ENCODE peak calls at places on chromosomes 3 and 15, in six cellular contexts. C is neural progenitor cell, N is sigmoid colon, W is colonic mucosa, H is transverse colon, X is upper lobe of right lung. A is an unnamed sample.

GRCh38 chr15:39699531-39700110 is 83.0 kb downstream of the FSIP1 start:
- DNase-seq in H (no peak), C (no peak), N (no peak), W (no peak), X (no peak), A (no peak)

GRCh38 chr15:78811124-78811824 is at the start of gene ADAMTS7:
- DNase-seq in C (peak), N (peak), X (peak), H (peak), W (peak), A (peak)

GRCh38 chr15:73803806-73804205 is 50.7 kb upstream of the INSYN1 start:
- DNase-seq in C (no peak), H (no peak), W (no peak), N (no peak), X (no peak), A (no peak)

GRCh38 chr15:60917469-60918130 is 311.5 kb downstream of the RORA start:
- DNase-seq in H (peak), X (no peak), C (no peak), W (peak), N (peak), A (no peak)

GRCh38 chr3:8984081-8984480 is 20.8 kb upstream of the RAD18 start:
- DNase-seq in X (no peak), W (no peak), N (no peak), H (no peak), C (no peak), A (no peak)

GRCh38 chr3:151838574-151839312 is 24.8 kb downstream of the AADAC start:
- DNase-seq in C (peak), W (peak), X (no peak), H (peak), N (peak), A (no peak)

GRCh38 chr15:90211440-90212168 is 10.5 kb downstream of the SEMA4B start:
- DNase-seq in C (no peak), H (peak), W (peak), X (no peak), N (no peak), A (no peak)

GRCh38 chr15:31371520-31372240 is 45.0 kb downstream of the KLF13 start:
- DNase-seq in X (no peak), W (no peak), H (no peak), N (no peak), C (no peak), A (no peak)

GRCh38 chr15:77905301-77905920 is 172.1 kb downstream of the TBC1D2B start:
- DNase-seq in N (peak), H (no peak), W (no peak), C (no peak), X (peak), A (peak)

GRCh38 chr3:178419078-178419477 is 117.2 kb upstream of the KCNMB2 start:
- DNase-seq in W (no peak), H (no peak), X (no peak), N (no peak), C (no peak), A (no peak)

GRCh38 chr3:158074591-158074990 is 31.6 kb downstream of the SHOX2 start:
- DNase-seq in X (no peak), W (no peak), N (no peak), C (no peak), H (no peak), A (no peak)

GRCh38 chr3:16978234-16978920 is 93.6 kb downstream of the PLCL2 start:
- DNase-seq in W (no peak), H (no peak), N (no peak), C (no peak), X (no peak), A (no peak)

GRCh38 chr3:160860346-160860745 is 104.3 kb downstream of the PPM1L start:
- DNase-seq in X (no peak), H (no peak), N (no peak), W (no peak), C (no peak), A (no peak)

GRCh38 chr3:112089956-112090898 is 4.0 kb downstream of the C3orf52 start:
- DNase-seq in W (peak), C (no peak), N (no peak), H (no peak), X (no peak), A (no peak)

GRCh38 chr3:182794455-182794773 is 1.1 kb downstream of the ATP11B start:
- DNase-seq in C (no peak), H (no peak), W (no peak), X (no peak), N (no peak), A (no peak)

GRCh38 chr3:46271910-46272309 is 29.6 kb downstream of the CCR3 start:
- DNase-seq in N (no peak), X (no peak), W (no peak), H (no peak), C (no peak), A (no peak)

GRCh38 chr15:78959360-78959759 is 14.5 kb upstream of the CTSH start:
- DNase-seq in C (no peak), X (no peak), N (no peak), H (no peak), W (no peak), A (no peak)

GRCh38 chr15:47505712-47506542 is 211.4 kb upstream of the SEMA6D start:
- DNase-seq in X (no peak), N (no peak), C (no peak), H (no peak), W (no peak), A (no peak)

GRCh38 chr15:69755571-69756310 is 303.1 kb downstream of the RPLP1 start:
- DNase-seq in N (no peak), X (no peak), C (no peak), W (peak), H (peak), A (no peak)

GRCh38 chr15:89958107-89958805 is 42.9 kb upstream of the ZNF710 start:
- DNase-seq in N (no peak), C (no peak), W (peak), H (peak), X (peak), A (no peak)

GRCh38 chr3:62098646-62099365 is 274.5 kb downstream of the FEZF2 start:
- DNase-seq in H (no peak), N (no peak), C (no peak), W (no peak), X (no peak), A (no peak)

GRCh38 chr3:150252462-150252861 is 155.6 kb upstream of the TSC22D2 start:
- DNase-seq in H (no peak), N (no peak), X (no peak), C (no peak), W (no peak), A (no peak)

GRCh38 chr3:171376125-171376947 is 83.9 kb downstream of the TNIK start:
- DNase-seq in N (no peak), H (no peak), C (no peak), W (no peak), X (no peak), A (no peak)

GRCh38 chr3:69425249-69425648 is 39.4 kb upstream of the FRMD4B start:
- DNase-seq in W (peak), X (no peak), N (no peak), C (peak), H (peak), A (no peak)

GRCh38 chr15:65326109-65326508 is 21.6 kb downstream of the RNU5B-1 start:
- DNase-seq in W (no peak), N (peak), X (no peak), H (no peak), C (peak), A (no peak)

GRCh38 chr3:128991355-128991895 is 2.5 kb downstream of the CFAP92 start:
- DNase-seq in C (no peak), X (no peak), H (no peak), W (no peak), N (peak), A (no peak)

GRCh38 chr15:52121896-52122295 is 9.3 kb upstream of the BCL2L10 start:
- DNase-seq in X (no peak), N (no peak), C (no peak), W (no peak), H (no peak), A (no peak)

GRCh38 chr3:14506626-14507344 is 33.4 kb downstream of the GRIP2 start:
- DNase-seq in H (no peak), C (no peak), W (no peak), N (peak), X (peak), A (no peak)

GRCh38 chr3:37861540-37862051 is at the start of gene CTDSPL:
- DNase-seq in H (peak), W (no peak), C (peak), N (peak), X (peak), A (peak)

GRCh38 chr3:186476044-186476468 is 68.1 kb downstream of the CRYGS start:
- DNase-seq in X (no peak), N (no peak), H (no peak), C (no peak), W (no peak), A (no peak)

GRCh38 chr15:100163961-100164360 is 177.8 kb downstream of the ADAMTS17 start:
- DNase-seq in N (no peak), W (no peak), H (no peak), X (no peak), C (no peak), A (no peak)

GRCh38 chr3:69511361-69511760 is 125.5 kb upstream of the FRMD4B start:
- DNase-seq in X (no peak), N (no peak), H (no peak), C (no peak), W (no peak), A (no peak)

GRCh38 chr3:109643590-109643989 is 306.2 kb upstream of the DPPA4 start:
- DNase-seq in C (no peak), H (no peak), X (no peak), W (no peak), N (no peak), A (no peak)

DNA sequence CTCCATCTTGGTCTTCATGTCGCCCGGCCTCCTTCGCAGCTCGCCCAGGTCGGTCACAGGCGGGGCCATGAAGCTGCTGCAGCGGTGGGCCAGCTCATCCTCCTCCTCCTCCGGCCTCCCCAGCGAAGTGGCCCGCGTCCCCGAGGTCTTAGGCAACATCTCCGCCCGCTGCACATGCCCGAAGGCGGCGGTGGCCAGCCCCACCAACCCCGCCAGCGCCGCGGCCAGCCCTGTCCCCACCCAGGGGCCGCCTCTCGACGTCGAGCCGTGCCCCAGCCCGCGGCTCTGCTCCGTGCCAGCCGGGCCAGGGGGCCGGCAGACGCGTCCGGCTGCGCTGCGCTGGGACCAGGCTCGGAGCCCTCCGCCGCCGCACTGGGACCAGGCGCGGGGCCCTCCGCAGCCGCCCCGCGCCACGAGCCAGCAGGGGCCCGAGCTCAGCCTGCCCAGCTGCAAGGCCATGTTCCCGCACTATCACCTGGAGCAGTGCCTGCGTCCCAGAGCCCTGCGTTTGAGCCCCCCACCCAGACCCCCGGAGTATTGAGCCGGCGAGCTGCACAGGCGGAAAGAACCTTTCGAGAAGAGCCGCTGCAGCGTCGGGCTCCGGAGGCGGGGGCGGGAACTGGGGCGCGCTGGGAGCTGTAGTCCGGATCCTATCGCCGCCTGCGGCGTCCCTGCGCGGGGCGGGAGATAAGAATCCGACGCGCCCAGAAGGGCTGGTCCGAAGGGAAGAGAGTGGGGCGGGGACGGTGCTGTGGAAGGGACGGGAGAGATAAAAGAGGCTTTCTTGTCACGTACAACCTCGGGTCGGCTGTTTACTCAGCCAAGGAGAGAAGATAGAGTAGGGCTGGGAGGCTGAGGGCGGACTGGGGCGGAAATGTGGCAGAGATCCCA is at the start of gene CPOX:
- DNase-seq in W (peak), H (peak), C (peak), X (peak), N (peak), A (peak)
- TF ChIP-seq CTCF in W (no peak), H (no peak), C (no peak), X (no peak), N (no peak), A (no peak)

GRCh38 chr3:127738192-127738840 is 65.6 kb downstream of the ABTB1 start:
- DNase-seq in H (peak), W (peak), X (no peak), N (no peak), C (no peak), A (no peak)
- H3K27ac ChIP-seq in H (peak), W (peak), X (peak), N (peak), C (no peak), A (peak)

GRCh38 chr3:108006077-108006675 is 84.7 kb downstream of the CD47 start:
- DNase-seq in W (peak), H (peak), X (no peak), N (no peak), C (no peak), A (no peak)
- TF ChIP-seq CTCF in W (no peak), H (no peak), X (no peak), N (no peak), C (no peak), A (no peak)

DNA sequence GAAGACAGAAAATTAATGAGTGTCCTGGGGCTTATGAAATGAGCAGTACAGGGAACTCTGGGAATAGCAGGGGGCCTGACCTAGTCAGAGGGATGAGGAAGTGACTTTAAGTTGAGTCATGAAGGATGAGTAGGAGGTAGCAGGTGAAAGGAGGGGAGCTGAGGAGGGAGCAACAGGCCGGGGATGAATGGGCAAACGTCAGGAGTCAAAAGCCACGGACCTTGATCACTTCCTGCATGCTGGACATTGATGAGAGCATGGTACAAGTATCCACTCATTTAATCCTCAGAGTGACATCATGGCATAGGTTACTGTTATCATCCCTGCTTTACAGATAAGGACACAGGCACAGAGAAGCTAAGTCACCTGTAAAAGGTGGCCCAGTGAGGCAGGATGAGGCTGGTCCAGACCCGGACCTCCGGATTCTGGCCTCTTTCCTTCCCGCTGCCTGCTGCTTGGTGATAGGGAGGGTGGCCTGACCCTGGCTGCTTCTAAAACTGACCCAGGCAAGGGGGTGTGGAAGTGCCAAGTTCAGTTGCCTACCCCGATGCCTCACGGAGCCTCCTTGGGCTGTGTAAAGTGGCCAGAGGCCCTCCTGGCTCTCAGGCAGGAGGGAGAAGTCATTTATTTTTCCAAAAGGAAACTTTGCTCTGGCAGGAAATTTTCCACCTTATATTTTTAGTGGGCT is 7.6 kb downstream of the CORO2B start:
- DNase-seq in N (no peak), X (peak), H (no peak), W (no peak), C (no peak), A (no peak)
- H3K27ac ChIP-seq in N (peak), X (no peak), H (no peak), W (no peak), C (no peak), A (peak)

GRCh38 chr3:53589201-53589600 is 94.8 kb downstream of the CACNA1D start:
- DNase-seq in C (no peak), X (no peak), N (no peak), W (no peak), H (no peak), A (peak)
- TF ChIP-seq CTCF in C (no peak), X (no peak), N (no peak), W (no peak), H (no peak), A (no peak)

GRCh38 chr3:53502737-53503136 is 8.3 kb downstream of the CACNA1D start:
- DNase-seq in X (no peak), N (no peak), H (no peak), W (no peak), C (no peak), A (no peak)
- H3K27ac ChIP-seq in X (no peak), N (no peak), H (no peak), W (no peak), C (no peak), A (no peak)

GRCh38 chr15:95162521-95162920 is 931.2 kb downstream of the MCTP2 start:
- DNase-seq in X (no peak), H (no peak), N (no peak), W (no peak), C (no peak), A (no peak)

GRCh38 chr15:95162967-95163531 is 931.7 kb downstream of the MCTP2 start:
- DNase-seq in W (no peak), C (no peak), H (no peak), N (peak), X (no peak), A (no peak)

GRCh38 chr15:95162069-95162468 is 930.7 kb downstream of the MCTP2 start:
- DNase-seq in X (no peak), N (no peak), C (no peak), H (no peak), W (no peak), A (no peak)

DNA sequence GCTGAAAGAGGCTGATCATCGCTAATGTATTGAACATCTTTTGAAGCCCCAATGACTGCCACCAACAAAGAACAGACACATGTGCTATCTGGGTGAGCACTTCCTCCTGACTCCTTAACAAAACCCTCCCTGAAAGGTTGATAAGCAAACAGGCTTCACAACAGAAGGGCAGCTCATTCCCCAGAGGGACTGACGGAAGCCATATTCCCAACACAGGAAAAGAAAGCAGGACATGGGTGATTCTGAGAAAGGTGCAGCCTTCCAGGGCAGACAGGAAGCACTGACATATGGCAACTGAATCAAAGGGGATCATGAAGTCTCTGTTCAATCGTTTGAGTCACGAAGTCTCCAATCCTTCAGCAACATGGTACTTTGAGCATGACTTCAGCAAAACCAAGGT is 929.0 kb downstream of the MCTP2 start:
- DNase-seq in N (no peak), X (no peak), C (no peak), W (no peak), H (no peak), A (no peak)
- TF ChIP-seq CTCF in N (no peak), X (no peak), C (no peak), W (no peak), H (no peak), A (no peak)

GRCh38 chr15:87154771-87155170 is 1075.1 kb downstream of the AGBL1 start:
- DNase-seq in W (no peak), C (no peak), N (no peak), X (no peak), H (no peak), A (no peak)
- H3K27ac ChIP-seq in W (no peak), C (no peak), N (no peak), X (no peak), H (no peak), A (no peak)

GRCh38 chr3:59143447-59143846 is 93.6 kb upstream of the CFAP20DC start:
- DNase-seq in X (no peak), H (no peak), W (no peak), N (no peak), C (no peak), A (no peak)
- TF ChIP-seq CTCF in X (no peak), H (no peak), W (no peak), N (no peak), C (peak), A (no peak)

GRCh38 chr3:63847718-63848450 is 15.7 kb downstream of the THOC7 start:
- DNase-seq in H (no peak), X (no peak), W (no peak), N (no peak), C (no peak), A (no peak)

GRCh38 chr3:63841704-63842103 is 21.9 kb downstream of the THOC7 start:
- DNase-seq in W (no peak), X (no peak), N (no peak), C (no peak), H (no peak), A (no peak)

GRCh38 chr3:63845215-63845614 is 18.4 kb downstream of the THOC7 start:
- DNase-seq in X (no peak), H (no peak), C (no peak), W (no peak), N (no peak), A (no peak)

DNA sequence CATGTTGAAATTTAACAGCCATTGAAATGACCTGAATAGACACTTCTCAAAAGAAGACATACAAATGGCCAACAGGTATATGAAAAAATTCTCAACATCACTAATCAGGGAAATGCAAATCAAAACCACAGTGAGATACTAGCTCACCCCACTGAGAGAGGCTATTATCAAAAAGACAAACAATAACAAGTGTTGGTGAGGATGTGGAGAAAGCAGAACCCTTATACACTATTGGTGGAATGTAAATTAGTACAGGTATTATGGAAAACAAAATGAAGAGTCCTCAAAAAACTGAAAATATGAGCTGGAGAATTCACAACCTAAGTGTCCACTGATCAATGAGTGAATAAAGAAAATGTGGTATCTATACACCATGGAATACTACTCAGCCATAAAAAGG is 21.5 kb downstream of the THOC7 start:
- DNase-seq in N (no peak), W (no peak), C (no peak), X (no peak), H (no peak), A (no peak)
- H3K27ac ChIP-seq in N (no peak), W (no peak), C (no peak), X (no peak), H (no peak), A (no peak)